ENCODE peak calls at places on chromosomes 11 and 22, in four cellular contexts. Y, I, V and A are unnamed samples. For H3K4me1, the result is how much of the 10 kb centered on the place peaks cover.

GRCh38 chr22:25172153-25172552 is 27.5 kb upstream of the CRYBB3 start:
- DNase-seq in Y (no peak), V (no peak), I (no peak), A (no peak)

GRCh38 chr11:8342821-8343681 is 79.4 kb upstream of the LMO1 start:
- DNase-seq in I (no peak), V (no peak), Y (no peak), A (no peak)

GRCh38 chr22:25564979-25565677 is 653 bp downstream of the GRK3 start:
- DNase-seq in V (no peak), Y (peak), I (peak), A (no peak)

GRCh38 chr22:20550851-20551744 is 43.7 kb downstream of the MED15 start:
- DNase-seq in Y (no peak), V (peak), I (no peak), A (peak)

GRCh38 chr22:49405590-49405989 is 422.1 kb downstream of the BRD1 start:
- DNase-seq in Y (no peak), I (no peak), V (no peak), A (no peak)

GRCh38 chr11:11960687-11961086 is 47.7 kb downstream of the DKK3 start:
- DNase-seq in I (no peak), V (no peak), Y (no peak), A (no peak)

GRCh38 chr11:122036022-122036421 is 80.0 kb downstream of the BLID start:
- DNase-seq in V (peak), Y (no peak), I (no peak), A (no peak)

GRCh38 chr22:24067587-24068376 is 56.7 kb downstream of the CABIN1 start:
- DNase-seq in Y (no peak), V (no peak), I (no peak), A (no peak)

GRCh38 chr22:36644333-36644757 is 59.2 kb downstream of the CACNG2 start:
- DNase-seq in I (no peak), Y (no peak), V (peak), A (no peak)

GRCh38 chr22:36833073-36833472 is 16.2 kb upstream of the PVALB start:
- DNase-seq in I (no peak), Y (no peak), V (no peak), A (no peak)

GRCh38 chr22:24865508-24865907 is 59.5 kb downstream of the SGSM1 start:
- DNase-seq in I (no peak), Y (no peak), V (no peak), A (no peak)

GRCh38 chr11:67484847-67485311 is 2.1 kb downstream of the AIP start:
- DNase-seq in Y (no peak), V (no peak), I (peak), A (peak)

GRCh38 chr11:76631566-76632308 is 38.8 kb downstream of the LRRC32 start:
- DNase-seq in V (no peak), Y (no peak), I (no peak), A (no peak)

GRCh38 chr11:17276236-17277023 is at the start of gene NUCB2:
- DNase-seq in I (peak), V (peak), Y (peak), A (peak)

GRCh38 chr11:66119348-66120133 is 49.5 kb downstream of the PACS1 start:
- DNase-seq in V (peak), I (peak), Y (no peak), A (no peak)

GRCh38 chr11:10348650-10349280 is 43.9 kb downstream of the ADM start:
- DNase-seq in Y (no peak), V (peak), I (no peak), A (no peak)

GRCh38 chr11:83272627-83273026 is 13.5 kb downstream of the CCDC90B start:
- DNase-seq in I (no peak), V (peak), Y (no peak), A (no peak)

GRCh38 chr22:17811119-17811518 is 36.9 kb upstream of the BID start:
- DNase-seq in Y (no peak), I (no peak), V (no peak), A (no peak)

GRCh38 chr22:49322861-49323622 is 504.6 kb downstream of the BRD1 start:
- DNase-seq in V (no peak), I (no peak), Y (no peak), A (no peak)

GRCh38 chr11:116412118-116412889 is 360.5 kb downstream of the BUD13 start:
- DNase-seq in I (no peak), V (no peak), Y (no peak), A (no peak)

GRCh38 chr11:57801185-57801490 is 39.5 kb downstream of the CTNND1 start:
- DNase-seq in V (no peak), I (no peak), Y (no peak), A (no peak)

GRCh38 chr11:120229451-120230424 is 10.2 kb upstream of the POU2F3 start:
- DNase-seq in Y (no peak), V (peak), I (no peak), A (no peak)

GRCh38 chr11:122045181-122045586 is 70.8 kb downstream of the BLID start:
- DNase-seq in Y (no peak), I (no peak), V (peak), A (no peak)

GRCh38 chr22:29914165-29914564 is 31.2 kb downstream of the MTMR3 start:
- DNase-seq in Y (no peak), V (peak), I (no peak), A (no peak)

GRCh38 chr11:133078591-133079179 is 453.6 kb downstream of the OPCML start:
- DNase-seq in Y (no peak), V (peak), I (no peak), A (no peak)

GRCh38 chr11:109508185-109508584 is 86.2 kb downstream of the C11orf87 start:
- DNase-seq in V (no peak), I (no peak), Y (no peak), A (no peak)

GRCh38 chr22:46054878-46055158 is 77.9 kb upstream of the WNT7B start:
- DNase-seq in I (no peak), V (no peak), Y (peak), A (no peak)
- H3K4me1 ChIP-seq in I (half or more), V (under half), Y (half or more), A (half or more)

GRCh38 chr22:42315392-42315756 is 44.9 kb upstream of the TCF20 start:
- DNase-seq in Y (no peak), I (no peak), V (no peak), A (no peak)
- H3K4me1 ChIP-seq in Y (under half), I (under half), V (under half), A (under half)

GRCh38 chr11:93986716-93987115 is 34.4 kb upstream of the HEPHL1 start:
- DNase-seq in Y (no peak), I (no peak), V (peak), A (no peak)
- H3K4me1 ChIP-seq in Y (under half), I (under half), V (under half), A (under half)

DNA sequence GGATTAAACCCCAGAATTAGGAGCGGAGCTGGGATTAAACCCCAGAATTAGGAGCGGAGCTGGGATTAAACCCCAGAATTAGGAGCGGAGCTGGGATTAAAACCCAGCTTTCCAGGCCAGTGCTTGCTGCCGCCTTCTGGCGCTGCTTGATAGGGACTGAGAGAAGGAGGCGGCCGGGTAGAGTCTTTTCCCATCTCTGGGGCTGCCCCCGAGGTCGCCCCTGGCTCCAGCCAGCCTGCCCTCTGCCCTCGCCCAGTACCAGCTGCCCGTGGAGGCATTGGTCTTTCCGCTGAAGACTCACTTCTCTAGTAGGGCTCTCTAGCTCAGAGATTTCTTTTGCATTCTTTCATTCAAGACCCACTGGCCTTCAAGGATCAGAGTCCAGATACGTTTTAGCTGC is 5.2 kb downstream of the TRMU start:
- DNase-seq in V (no peak), Y (no peak), I (no peak), A (no peak)
- H3K4me1 ChIP-seq in V (under half), Y (half or more), I (under half), A (under half)

GRCh38 chr11:44566559-44566949 is 1.1 kb downstream of the CD82 start:
- DNase-seq in V (no peak), Y (no peak), I (no peak), A (no peak)
- H3K4me1 ChIP-seq in V (half or more), Y (half or more), I (half or more), A (under half)

DNA sequence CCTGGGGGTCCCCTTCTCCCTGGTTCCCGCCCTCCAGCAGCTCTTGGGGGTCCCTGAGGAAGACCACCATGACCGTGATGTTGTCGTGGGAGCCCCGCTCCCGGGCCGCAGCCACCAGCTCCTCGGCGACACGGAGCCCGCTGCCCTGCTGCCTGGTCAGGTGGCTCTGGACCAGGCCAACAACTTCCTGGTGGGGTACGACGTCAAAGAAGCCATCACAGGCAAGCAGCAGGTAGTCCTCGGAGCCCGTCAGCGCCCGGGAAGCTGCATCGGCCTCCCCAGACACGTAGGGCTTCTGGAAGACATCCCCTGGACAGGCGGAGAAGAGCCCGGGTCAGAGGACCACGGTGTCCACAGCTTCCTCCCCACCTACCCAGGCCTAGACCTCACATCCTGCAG is 29.5 kb downstream of the PPM1F start:
- DNase-seq in Y (no peak), I (no peak), V (no peak), A (no peak)
- H3K4me1 ChIP-seq in Y (under half), I (under half), V (under half), A (under half)

GRCh38 chr22:45272498-45272897 is 12.3 kb upstream of the UPK3A start:
- DNase-seq in Y (no peak), I (no peak), V (no peak), A (no peak)

GRCh38 chr22:45271667-45272188 is 13.0 kb upstream of the UPK3A start:
- DNase-seq in Y (peak), I (peak), V (no peak), A (peak)

GRCh38 chr22:45270095-45271020 is 14.4 kb upstream of the UPK3A start:
- DNase-seq in I (no peak), V (no peak), Y (no peak), A (no peak)

GRCh38 chr22:45276507-45276906 is 8.2 kb upstream of the UPK3A start:
- DNase-seq in Y (no peak), I (no peak), V (no peak), A (no peak)

GRCh38 chr22:45273452-45274075 is 11.2 kb upstream of the UPK3A start:
- DNase-seq in V (no peak), I (no peak), Y (no peak), A (no peak)
- H3K4me1 ChIP-seq in V (under half), I (under half), Y (under half), A (under half)

GRCh38 chr22:38032681-38033521 is 24.3 kb upstream of the PICK1 start:
- DNase-seq in I (no peak), V (peak), Y (no peak), A (no peak)
- H3K4me1 ChIP-seq in I (under half), V (under half), Y (under half), A (under half)